ENCODE peak calls at places on chromosomes 11 and 22, in eight cellular contexts. P is transverse colon, L is pancreas, U is PC-9, M is heart right ventricle, G is stomach, W is brain microvascular endothelial cell, T is aorta. H is an unnamed sample.

GRCh38 chr11:12267921-12268320 is 109.5 kb upstream of the PARVA start:
- DNase-seq in M (no peak), G (no peak), T (peak; percentile 42), L (no peak), W (no peak), P (no peak), U (no peak), H (no peak)

GRCh38 chr22:38314992-38315800 is 2.0 kb downstream of the CSNK1E start:
- DNase-seq in M (peak; percentile 41), P (peak; percentile 41), G (peak; percentile 36), L (no peak), W (no peak), T (peak; percentile 72), U (peak; percentile 29), H (no peak)

GRCh38 chr11:75635009-75635909 is 33.6 kb downstream of the MAP6 start:
- DNase-seq in G (no peak), L (no peak), P (no peak), T (peak; percentile 76), W (peak; percentile 35), U (no peak), M (peak; percentile 14), H (no peak)

GRCh38 chr22:19798825-19799224 is 38.2 kb downstream of the TBX1 start:
- DNase-seq in L (no peak), M (no peak), P (no peak), G (no peak), W (no peak), T (no peak), U (no peak), H (no peak)

GRCh38 chr11:61152816-61153592 is 8.2 kb downstream of the VPS37C start:
- DNase-seq in P (no peak), M (no peak), G (no peak), W (peak; percentile 60), L (no peak), U (peak; percentile 62), T (peak; percentile 48), H (no peak)

GRCh38 chr11:10444725-10445286 is 10.3 kb upstream of the AMPD3 start:
- DNase-seq in T (peak; percentile 64), M (no peak), W (no peak), U (no peak), G (no peak), P (no peak), L (no peak), H (no peak)

GRCh38 chr11:19276859-19277808 is 36.4 kb upstream of the E2F8 start:
- DNase-seq in G (peak; percentile 40), P (peak; percentile 75), W (peak; percentile 6), M (no peak), L (no peak), U (peak; percentile 71), T (no peak), H (no peak)

GRCh38 chr11:75768909-75769771 is 562 bp downstream of the DGAT2 start:
- DNase-seq in W (no peak), U (no peak), T (no peak), M (no peak), L (no peak), G (no peak), P (no peak), H (no peak)

GRCh38 chr11:62925745-62926668 is 4.8 kb upstream of the CHRM1 start:
- DNase-seq in L (no peak), U (no peak), P (no peak), M (no peak), T (no peak), G (no peak), W (no peak), H (no peak)

GRCh38 chr11:62922653-62923371 is 1.6 kb upstream of the CHRM1 start:
- DNase-seq in T (no peak), W (no peak), P (no peak), L (no peak), M (no peak), U (peak; percentile 40), G (no peak), H (no peak)

GRCh38 chr11:62926669-62927455 is 5.7 kb upstream of the CHRM1 start:
- DNase-seq in P (no peak), W (no peak), G (no peak), U (no peak), M (no peak), L (no peak), T (no peak), H (no peak)

GRCh38 chr11:62923634-62924411 is 2.7 kb upstream of the CHRM1 start:
- DNase-seq in M (no peak), L (no peak), U (peak; percentile 46), P (no peak), G (no peak), W (no peak), T (no peak), H (no peak)

DNA sequence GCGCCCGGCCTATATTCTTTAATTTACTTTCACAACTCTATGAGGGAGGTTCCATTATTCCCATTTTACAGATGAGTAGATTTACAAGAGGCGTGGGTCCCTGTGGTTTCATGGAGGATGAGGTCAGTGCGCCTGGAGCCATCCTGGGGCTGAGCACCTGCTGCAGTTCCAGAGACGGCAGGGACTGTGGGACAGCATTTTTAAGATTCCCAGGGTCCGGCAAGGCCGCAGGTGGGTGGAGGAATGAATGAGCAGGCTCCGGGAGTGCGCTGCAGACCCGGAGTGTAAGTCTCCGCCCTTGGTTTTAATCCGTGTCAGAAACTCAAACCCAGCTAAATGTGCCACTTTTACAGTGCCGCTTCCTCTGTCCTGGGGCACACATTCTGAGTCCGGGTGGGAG is 4.1 kb upstream of the CHRM1 start:
- DNase-seq in P (no peak), W (no peak), U (peak; percentile 27), M (no peak), L (no peak), T (no peak), G (no peak), H (no peak)
- H3K27me3 ChIP-seq in P (peaks cover 85% of the 10 kb centered on the region), W (peaks cover 41% of the 10 kb centered on the region), U (peaks cover 85% of the 10 kb centered on the region), M (peaks cover 69% of the 10 kb centered on the region), L (no peaks in the 10 kb centered on the region), T (no peaks in the 10 kb centered on the region), G (peaks cover 17% of the 10 kb centered on the region), H (peaks cover 30% of the 10 kb centered on the region)

DNA sequence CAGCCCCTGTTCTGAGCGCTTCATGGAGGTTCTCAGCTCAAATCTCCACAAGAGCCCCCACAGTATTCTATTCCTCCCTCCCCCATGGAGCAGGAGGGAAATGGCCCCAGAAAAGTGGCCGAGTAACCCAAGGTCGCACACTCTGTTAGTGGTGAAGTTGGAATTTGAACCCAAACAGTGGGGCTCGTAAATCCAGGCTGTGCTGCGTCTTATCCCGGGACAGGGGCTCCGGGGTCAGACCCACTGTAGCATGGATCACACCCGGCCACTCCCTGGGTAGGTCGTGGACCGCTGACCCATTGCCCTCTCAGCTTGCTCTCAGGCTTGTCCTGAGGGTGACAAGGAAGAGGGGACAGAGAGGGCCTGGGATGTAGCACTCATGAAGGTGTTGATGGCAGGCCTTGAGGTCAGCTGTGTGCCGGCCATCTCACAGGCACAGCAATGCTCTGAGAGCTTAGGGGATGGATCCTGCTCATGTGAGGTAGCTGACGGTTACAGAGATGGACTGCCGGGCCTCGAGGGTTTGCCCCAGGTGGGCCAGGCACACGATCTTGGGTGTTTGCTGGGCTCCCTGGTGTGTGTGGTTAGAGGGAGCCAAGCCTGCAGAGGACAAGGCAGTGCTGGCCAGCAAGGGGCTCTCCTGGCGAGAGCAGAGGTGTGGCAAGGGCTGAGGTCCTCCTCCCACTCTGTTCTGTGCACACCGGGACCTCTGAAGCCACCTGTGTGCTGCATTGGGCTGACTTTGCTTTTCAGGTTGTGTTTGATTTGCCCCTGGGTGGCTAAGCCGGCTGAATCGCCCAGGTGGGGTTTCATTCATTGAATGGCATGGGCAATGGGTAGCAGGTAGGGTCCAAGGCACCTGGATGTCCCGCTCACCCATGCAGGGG is 2.3 kb upstream of the FGF19 start:
- DNase-seq in T (no peak), L (no peak), G (no peak), M (no peak), P (no peak), U (no peak), W (no peak), H (no peak)
- H3K27me3 ChIP-seq in T (no peaks in the 10 kb centered on the region), L (no peaks in the 10 kb centered on the region), G (peaks cover 27% of the 10 kb centered on the region), M (peaks cover 88% of the 10 kb centered on the region), P (peaks cover 77% of the 10 kb centered on the region), U (no peaks in the 10 kb centered on the region), W (peaks cover 50% of the 10 kb centered on the region), H (peaks cover 22% of the 10 kb centered on the region)

DNA sequence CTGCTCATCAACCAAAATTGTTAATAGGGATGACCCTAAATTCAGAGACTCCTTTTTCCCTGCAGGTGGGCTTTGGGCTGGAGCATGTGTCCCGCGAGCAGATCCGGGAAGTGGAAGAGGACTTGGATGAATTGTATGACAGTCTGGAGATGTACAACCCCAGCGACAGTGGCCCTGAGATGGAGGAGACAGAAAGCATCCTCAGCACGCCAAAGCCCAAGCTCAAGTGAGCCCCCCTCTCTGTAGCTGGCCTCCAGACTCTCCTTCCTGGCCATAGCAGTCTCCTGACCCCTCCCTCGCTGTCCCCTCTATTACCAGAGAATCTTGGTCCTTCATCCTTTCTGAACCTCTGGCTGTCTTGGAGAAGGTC is 47.9 kb upstream of the RAB1B start:
- DNase-seq in U (no peak), P (no peak), T (peak; percentile 20), M (no peak), G (no peak), W (no peak), L (no peak), H (no peak)
- H3K27me3 ChIP-seq in U (no peaks in the 10 kb centered on the region), P (no peaks in the 10 kb centered on the region), T (no peaks in the 10 kb centered on the region), M (no peaks in the 10 kb centered on the region), G (no peaks in the 10 kb centered on the region), W (no peaks in the 10 kb centered on the region), L (no peaks in the 10 kb centered on the region), H (no peaks in the 10 kb centered on the region)

DNA sequence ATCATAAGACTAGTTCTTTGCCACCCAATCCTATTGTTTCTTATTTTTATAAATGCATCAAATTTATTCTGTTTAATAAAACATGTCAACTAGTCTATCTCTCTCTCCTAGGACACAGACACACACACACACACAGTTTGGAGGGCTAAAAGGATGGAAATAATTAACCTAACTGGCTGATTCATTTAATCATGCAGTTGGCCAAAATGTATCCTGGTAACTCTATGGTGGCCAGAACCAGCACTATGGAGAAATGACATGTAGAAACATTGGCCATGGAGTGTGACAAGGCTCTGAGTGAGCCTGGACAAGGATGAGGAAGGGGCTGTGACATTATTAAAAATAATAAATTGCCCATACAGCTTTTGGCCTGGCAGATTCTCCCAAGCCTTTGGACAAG is 64.1 kb downstream of the CLPB start:
- DNase-seq in G (no peak), L (no peak), P (no peak), T (no peak), U (no peak), W (no peak), M (no peak), H (no peak)
- H3K27me3 ChIP-seq in G (no peaks in the 10 kb centered on the region), L (no peaks in the 10 kb centered on the region), P (no peaks in the 10 kb centered on the region), T (no peaks in the 10 kb centered on the region), U (no peaks in the 10 kb centered on the region), W (no peaks in the 10 kb centered on the region), M (no peaks in the 10 kb centered on the region), H (no peaks in the 10 kb centered on the region)

DNA sequence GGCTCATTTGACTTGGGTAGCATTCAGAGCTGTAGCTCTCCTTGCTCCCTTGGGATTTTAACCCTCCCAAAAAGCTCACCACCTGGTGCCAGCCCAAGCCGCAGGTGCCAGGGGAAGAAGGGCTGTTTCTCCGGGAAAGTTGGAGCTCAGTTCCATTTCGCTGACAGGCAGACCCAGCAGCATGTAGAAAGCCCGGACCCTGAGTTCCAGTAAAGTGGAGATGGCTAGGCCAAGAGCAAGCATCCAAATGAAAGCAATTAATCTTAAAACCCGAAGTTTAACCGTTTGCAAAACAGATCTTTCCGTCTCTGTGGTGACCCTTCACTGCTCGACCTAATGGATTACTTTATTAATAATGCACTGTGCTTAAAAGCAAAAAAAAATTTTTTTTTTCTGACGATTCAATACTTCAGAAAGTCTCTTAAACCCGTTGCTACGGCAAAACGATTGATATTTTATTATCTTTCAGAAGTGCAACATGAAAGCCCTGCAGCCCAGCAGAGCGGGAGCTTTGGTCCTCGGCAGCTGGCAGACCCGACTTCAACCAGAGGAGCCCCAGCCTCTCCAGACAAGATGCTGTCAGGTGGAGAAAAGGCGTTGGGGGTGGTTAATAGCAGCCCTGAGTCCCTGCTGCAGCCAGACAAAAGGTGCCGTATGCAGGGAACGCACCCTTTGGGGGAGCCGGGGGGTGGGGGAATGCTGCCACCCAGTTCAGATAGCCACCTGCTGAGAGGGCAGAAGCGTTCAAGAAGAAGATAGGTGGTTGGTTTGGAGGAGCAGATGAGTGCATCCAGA is 3.3 kb downstream of the LMO1 start:
- DNase-seq in U (no peak), W (no peak), L (no peak), G (peak; percentile 14), M (no peak), T (no peak), P (no peak), H (no peak)
- H3K27me3 ChIP-seq in U (no peaks in the 10 kb centered on the region), W (peaks cover 34% of the 10 kb centered on the region), L (no peaks in the 10 kb centered on the region), G (no peaks in the 10 kb centered on the region), M (peaks cover 51% of the 10 kb centered on the region), T (no peaks in the 10 kb centered on the region), P (peaks cover 46% of the 10 kb centered on the region), H (peaks cover 9% of the 10 kb centered on the region)